ENCODE peak calls at places on chromosomes 7 and 10, in six cellular contexts. E, A, U, S, J and V are unnamed samples.

GRCh38 chr7:159139202-159139601 is 5.5 kb downstream of the VIPR2 start:
- DNase-seq in U (no peak), E (no peak), A (no peak), J (no peak), S (no peak), V (no peak)

GRCh38 chr10:43160067-43160918 is 22.0 kb downstream of the CSGALNACT2 start:
- DNase-seq in A (no peak), S (no peak), U (no peak), E (no peak), J (peak), V (no peak)

GRCh38 chr7:131540491-131541162 is 15.8 kb downstream of the PODXL start:
- DNase-seq in A (no peak), U (no peak), E (no peak), J (no peak), S (no peak), V (no peak)

GRCh38 chr7:37116043-37116701 is 332.5 kb downstream of the ELMO1 start:
- DNase-seq in U (no peak), E (no peak), S (no peak), J (no peak), A (no peak), V (no peak)

GRCh38 chr10:76040107-76040829 is 608.8 kb downstream of the LRMDA start:
- DNase-seq in A (no peak), S (no peak), U (no peak), E (no peak), J (no peak), V (no peak)

GRCh38 chr10:68595513-68595912 is 35.4 kb downstream of the TET1 start:
- DNase-seq in U (no peak), S (no peak), J (no peak), A (no peak), E (no peak), V (no peak)

GRCh38 chr10:391849-392704 is 256.8 kb downstream of the ZMYND11 start:
- DNase-seq in A (no peak), S (no peak), E (no peak), J (no peak), U (no peak), V (no peak)

GRCh38 chr7:91656486-91657237 is 223.8 kb downstream of the MTERF1 start:
- DNase-seq in J (no peak), A (no peak), S (no peak), U (no peak), E (no peak), V (no peak)

GRCh38 chr7:139525239-139525638 is 1.8 kb downstream of the CLEC2L start:
- DNase-seq in J (no peak), E (no peak), U (no peak), S (no peak), A (no peak), V (no peak)

GRCh38 chr7:128932862-128933821 is 4.6 kb upstream of the IRF5 start:
- DNase-seq in A (no peak), U (no peak), J (no peak), S (no peak), E (no peak), V (no peak)

GRCh38 chr7:77245015-77245755 is 45.6 kb upstream of the FGL2 start:
- DNase-seq in S (no peak), A (no peak), E (no peak), U (no peak), J (no peak), V (no peak)

GRCh38 chr7:26584964-26585650 is 279.3 kb downstream of the SKAP2 start:
- DNase-seq in A (no peak), S (no peak), J (no peak), E (no peak), U (no peak), V (no peak)

GRCh38 chr10:51231754-51232153 is 157.5 kb downstream of the PRKG1 start:
- DNase-seq in A (no peak), U (no peak), E (no peak), J (no peak), S (no peak), V (no peak)

GRCh38 chr7:73966062-73966940 is 61.7 kb upstream of the ELN start:
- DNase-seq in J (peak), S (no peak), E (no peak), A (no peak), U (no peak), V (no peak)

GRCh38 chr7:26081627-26082026 is 70.4 kb upstream of the NFE2L3 start:
- DNase-seq in S (no peak), E (no peak), U (no peak), A (no peak), J (no peak), V (no peak)

GRCh38 chr7:67618569-67619543 is 622.2 kb downstream of the TYW1 start:
- DNase-seq in U (no peak), S (no peak), E (no peak), J (no peak), A (no peak), V (peak)

GRCh38 chr10:120420421-120420820 is 36.6 kb upstream of the PLPP4 start:
- DNase-seq in A (no peak), J (no peak), E (no peak), S (no peak), U (no peak), V (no peak)

GRCh38 chr10:78655941-78656340 is 412.8 kb upstream of the ZMIZ1 start:
- DNase-seq in S (no peak), E (no peak), A (no peak), U (no peak), J (no peak), V (no peak)

GRCh38 chr10:78656397-78656796 is 412.4 kb upstream of the ZMIZ1 start:
- DNase-seq in A (no peak), S (no peak), E (no peak), U (no peak), J (no peak), V (no peak)

GRCh38 chr10:78656815-78657621 is 411.7 kb upstream of the ZMIZ1 start:
- DNase-seq in E (no peak), S (no peak), A (no peak), U (peak), J (no peak), V (peak)

GRCh38 chr10:78658645-78659632 is 409.8 kb upstream of the ZMIZ1 start:
- DNase-seq in J (peak), U (no peak), E (no peak), S (no peak), A (no peak), V (no peak)

DNA sequence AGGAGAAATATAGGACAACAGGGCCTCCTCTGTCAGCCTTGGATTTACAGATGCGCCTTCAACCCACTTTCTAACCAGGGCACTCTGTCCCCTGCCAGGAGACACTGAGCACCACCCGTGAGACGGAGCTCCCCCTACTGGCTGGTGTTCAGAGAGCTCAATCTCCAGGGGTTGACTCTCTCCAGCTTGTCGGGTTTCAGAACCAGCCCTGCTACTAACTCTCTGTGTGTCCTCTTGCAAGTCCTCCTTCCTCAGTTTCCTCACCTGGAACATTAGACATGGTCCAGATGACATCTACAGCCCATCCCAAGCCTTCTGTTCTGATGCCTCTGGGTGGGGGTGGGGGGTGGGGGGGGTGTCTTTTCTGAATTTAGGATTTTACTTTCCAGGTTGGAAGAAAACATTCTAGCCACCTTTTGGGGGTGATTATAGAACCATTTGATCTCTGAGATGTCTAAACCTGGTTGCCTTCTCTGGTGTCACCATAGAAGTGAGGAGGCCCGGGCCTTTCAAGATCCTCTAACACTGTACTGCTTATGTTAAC is 411.1 kb upstream of the ZMIZ1 start:
- DNase-seq in U (peak), S (peak), E (peak), A (no peak), J (peak), V (peak)
- TF ChIP-seq CTCF in U (peak), S (peak), E (peak), A (peak), J (peak), V (peak)

GRCh38 chr10:102649770-102650654 is 5.7 kb downstream of the TRIM8 start:
- DNase-seq in J (no peak), U (no peak), E (no peak), A (no peak), S (no peak), V (no peak)
- TF ChIP-seq CTCF in J (no peak), U (no peak), E (no peak), A (no peak), S (no peak), V (no peak)

GRCh38 chr7:135707570-135707966 is 20.4 kb downstream of the SLC13A4 start:
- DNase-seq in A (no peak), J (peak), E (no peak), U (no peak), S (no peak), V (no peak)

GRCh38 chr7:135706858-135707569 is 21.0 kb downstream of the SLC13A4 start:
- DNase-seq in E (no peak), J (peak), U (no peak), A (no peak), S (no peak), V (no peak)

GRCh38 chr7:135704698-135705097 is 23.3 kb downstream of the SLC13A4 start:
- DNase-seq in A (no peak), U (no peak), J (peak), E (no peak), S (no peak), V (no peak)

GRCh38 chr7:135706038-135706742 is 21.8 kb downstream of the SLC13A4 start:
- DNase-seq in A (no peak), J (peak), U (no peak), S (no peak), E (no peak), V (no peak)

GRCh38 chr7:135704074-135704473 is 23.9 kb downstream of the SLC13A4 start:
- DNase-seq in A (no peak), E (no peak), U (no peak), S (no peak), J (no peak), V (no peak)
- TF ChIP-seq CTCF in A (no peak), E (peak), U (peak), S (no peak), J (peak), V (no peak)

GRCh38 chr7:65750511-65751344 is 122.1 kb upstream of the VKORC1L1 start:
- DNase-seq in J (peak), A (peak), S (peak), E (peak), U (peak), V (peak)
- TF ChIP-seq CTCF in J (no peak), A (no peak), S (no peak), E (no peak), U (peak), V (no peak)

DNA sequence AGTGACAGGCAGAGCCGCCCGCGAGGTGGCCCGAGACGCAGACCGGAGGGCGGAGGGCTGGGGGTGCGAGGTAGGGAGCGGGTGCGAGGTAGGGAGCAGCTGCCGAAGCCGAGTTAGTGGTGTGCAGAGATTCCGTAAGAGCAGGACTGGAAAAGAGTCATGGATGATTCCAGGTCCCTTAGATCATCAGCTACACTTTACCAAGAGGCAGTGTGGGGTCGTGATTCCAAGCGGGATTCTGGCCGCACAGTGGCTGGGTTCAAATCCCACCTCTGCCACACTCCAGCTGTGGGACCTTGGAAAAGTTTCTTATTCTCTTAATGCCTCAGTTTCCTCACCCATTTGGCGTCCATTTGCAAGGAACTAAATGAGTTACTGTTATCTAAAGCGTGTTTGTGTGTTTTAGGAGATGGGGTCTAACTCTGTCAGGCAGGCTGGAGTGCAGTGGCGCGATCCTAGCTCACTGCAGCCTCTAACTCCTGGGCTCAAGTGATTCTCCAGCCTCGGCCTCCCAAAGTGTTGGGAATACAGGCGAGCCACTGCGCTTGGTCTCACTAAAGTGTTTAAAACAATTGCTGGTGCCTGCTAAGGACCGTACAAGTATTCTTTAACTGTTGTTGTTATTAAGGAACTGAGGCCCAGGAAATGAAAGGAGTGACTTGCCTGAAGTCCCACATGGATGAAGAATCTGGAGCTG is 1.1 kb downstream of the NDUFB2 start:
- DNase-seq in U (no peak), S (no peak), E (no peak), A (no peak), J (peak), V (no peak)
- TF ChIP-seq CTCF in U (no peak), S (no peak), E (no peak), A (no peak), J (no peak), V (no peak)

DNA sequence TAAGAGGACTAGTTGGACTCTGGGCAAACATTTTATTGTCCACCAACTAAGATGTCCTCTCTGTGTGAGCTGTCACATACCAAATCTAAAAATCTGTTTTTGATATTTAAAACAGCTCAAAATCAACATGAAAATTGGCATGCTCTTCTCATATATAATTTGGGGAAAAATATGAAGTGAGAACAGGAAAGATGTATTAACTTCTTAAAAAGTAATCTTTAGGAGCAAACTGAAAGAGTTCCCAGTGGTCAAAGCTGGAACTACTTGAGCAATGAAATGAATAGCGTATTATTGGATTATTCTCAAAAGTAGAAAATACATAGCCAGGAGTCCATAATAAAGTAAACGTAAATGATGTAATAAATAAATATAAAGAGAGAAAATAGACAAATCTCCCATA is 147.2 kb downstream of the DYNC1I1 start:
- DNase-seq in U (no peak), E (no peak), J (no peak), S (no peak), A (no peak), V (no peak)
- TF ChIP-seq CTCF in U (peak), E (peak), J (no peak), S (no peak), A (peak), V (peak)

DNA sequence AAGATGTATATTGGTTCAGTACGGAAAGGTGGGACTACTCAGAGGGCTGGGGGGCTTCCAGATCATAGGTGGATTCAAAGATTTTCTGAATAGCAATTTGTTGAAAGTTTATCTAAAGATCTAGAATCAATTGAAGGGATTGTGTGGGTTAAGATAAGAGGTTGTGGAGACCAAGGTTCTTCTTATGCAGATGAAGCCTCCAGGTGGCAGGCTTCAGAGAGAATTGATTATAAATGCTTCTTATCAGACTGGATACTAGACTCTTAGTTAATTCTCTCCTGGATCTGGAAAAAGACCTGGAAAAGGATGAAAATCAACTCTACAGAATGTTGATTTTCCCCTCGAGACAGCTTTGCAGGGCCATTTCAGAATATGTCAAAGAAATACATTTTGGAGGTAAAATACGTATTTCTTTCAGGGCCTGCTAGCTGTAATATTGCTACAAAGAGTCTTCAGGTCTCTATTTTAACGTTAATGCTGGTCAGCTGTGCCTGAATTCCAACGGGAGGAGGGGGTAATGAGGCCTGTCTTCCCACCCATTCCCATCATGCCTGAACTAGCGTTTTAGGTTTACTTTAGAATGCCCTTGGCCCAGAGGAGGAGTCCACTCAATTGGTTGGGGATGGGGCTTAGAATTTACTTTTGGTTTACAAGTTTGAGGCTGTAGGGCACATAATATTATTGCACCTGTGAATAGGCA is 12.8 kb upstream of the GPR15LG start:
- DNase-seq in J (no peak), U (no peak), E (no peak), S (no peak), A (no peak), V (no peak)
- TF ChIP-seq CTCF in J (peak), U (no peak), E (peak), S (no peak), A (no peak), V (no peak)